ENCODE peak calls at places on chromosome 12, in five cellular contexts. Q, S, O, A and C are unnamed samples.

GRCh38 chr12:108508243-108508642 is 6.8 kb upstream of the FICD start:
- DNase-seq in S (no peak), O (no peak), Q (no peak), A (no peak), C (no peak)

GRCh38 chr12:126667340-126667739 is 1599.6 kb upstream of the TMEM132C start:
- DNase-seq in S (no peak), Q (no peak), O (no peak), A (no peak), C (no peak)

GRCh38 chr12:92702754-92703679 is at the start of gene PLEKHG7:
- DNase-seq in A (peak; percentile 75), O (peak; percentile 29), S (no peak), Q (no peak), C (no peak)

GRCh38 chr12:31887109-31887811 is 72.0 kb upstream of the RESF1 start:
- DNase-seq in Q (no peak), A (no peak), S (no peak), O (no peak), C (no peak)

GRCh38 chr12:42609605-42610004 is 20.1 kb upstream of the PRICKLE1 start:
- DNase-seq in Q (no peak), A (no peak), O (no peak), S (no peak), C (no peak)

GRCh38 chr12:67019070-67019469 is 250.1 kb upstream of the CAND1 start:
- DNase-seq in S (no peak), Q (no peak), O (no peak), A (no peak), C (no peak)

GRCh38 chr12:83198291-83198690 is 511.6 kb downstream of the TMTC2 start:
- DNase-seq in O (no peak), S (no peak), A (no peak), Q (no peak), C (no peak)

GRCh38 chr12:68775121-68775520 is 29.1 kb downstream of the SLC35E3 start:
- DNase-seq in S (no peak), O (no peak), A (no peak), Q (no peak), C (no peak)

GRCh38 chr12:2288001-2288400 is 235.2 kb downstream of the CACNA1C start:
- DNase-seq in A (no peak), S (peak; percentile 66), Q (no peak), O (no peak), C (no peak)

GRCh38 chr12:48334807-48335206 is 15.9 kb downstream of the ZNF641 start:
- DNase-seq in O (no peak), Q (no peak), A (no peak), S (no peak), C (no peak)

GRCh38 chr12:48340891-48341290 is 9.8 kb downstream of the ZNF641 start:
- DNase-seq in A (no peak), S (no peak), O (no peak), Q (no peak), C (no peak)

GRCh38 chr12:48331389-48331788 is 19.3 kb downstream of the ZNF641 start:
- DNase-seq in Q (no peak), A (no peak), O (no peak), S (no peak), C (no peak)

GRCh38 chr12:48336066-48336465 is 14.7 kb downstream of the ZNF641 start:
- DNase-seq in O (no peak), S (no peak), A (no peak), Q (no peak), C (no peak)

DNA sequence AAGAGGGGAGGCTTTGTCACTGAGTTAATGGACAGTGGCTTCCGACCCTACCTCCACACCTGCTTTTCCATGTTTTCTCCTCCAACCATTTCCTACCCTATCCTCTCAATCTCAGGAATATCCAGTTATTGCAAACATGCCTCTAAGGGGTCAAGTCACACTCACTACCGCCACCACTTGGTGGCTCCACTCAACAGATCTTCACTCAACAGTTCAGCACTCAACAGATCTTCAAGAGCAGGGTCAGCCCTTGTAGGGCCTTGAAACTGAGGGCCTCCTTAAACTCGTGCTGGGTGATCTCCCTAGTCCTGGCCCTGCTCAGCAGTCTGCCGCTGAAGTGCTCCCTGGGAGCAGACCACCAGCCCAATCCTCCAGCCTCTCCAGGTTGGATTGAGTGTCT is 14.2 kb downstream of the ZNF641 start:
- DNase-seq in A (no peak), Q (no peak), S (no peak), O (no peak), C (no peak)
- TF ChIP-seq CTCF in A (no peak), Q (no peak), S (no peak), O (no peak), C (no peak)

DNA sequence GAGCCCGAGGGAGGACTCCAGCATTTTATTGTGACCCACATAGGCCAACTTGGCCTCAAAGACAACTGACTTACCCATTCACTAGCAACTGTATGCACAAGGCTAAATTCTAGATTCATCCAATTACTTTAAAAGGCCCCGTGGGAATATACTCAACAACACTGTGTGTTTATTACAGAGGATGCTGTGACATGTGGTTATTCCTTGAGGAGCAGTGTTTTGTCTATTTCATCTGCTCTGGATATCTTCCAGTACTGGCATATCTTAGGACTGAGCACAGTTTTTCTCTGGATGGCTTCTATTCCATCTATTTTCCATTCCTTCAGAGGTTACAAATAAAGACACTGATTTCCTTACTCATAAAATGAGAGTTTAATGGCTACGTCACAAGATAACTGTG is 87.2 kb upstream of the KRAS start:
- DNase-seq in S (no peak), O (no peak), Q (no peak), A (no peak), C (no peak)
- TF ChIP-seq CTCF in S (no peak), O (no peak), Q (no peak), A (no peak), C (no peak)

GRCh38 chr12:62794218-62794583 is 140.7 kb downstream of the PPM1H start:
- DNase-seq in O (no peak), Q (no peak), S (no peak), A (no peak), C (no peak)
- TF ChIP-seq CTCF in O (no peak), Q (no peak), S (no peak), A (peak; percentile 58), C (peak; percentile 61)

DNA sequence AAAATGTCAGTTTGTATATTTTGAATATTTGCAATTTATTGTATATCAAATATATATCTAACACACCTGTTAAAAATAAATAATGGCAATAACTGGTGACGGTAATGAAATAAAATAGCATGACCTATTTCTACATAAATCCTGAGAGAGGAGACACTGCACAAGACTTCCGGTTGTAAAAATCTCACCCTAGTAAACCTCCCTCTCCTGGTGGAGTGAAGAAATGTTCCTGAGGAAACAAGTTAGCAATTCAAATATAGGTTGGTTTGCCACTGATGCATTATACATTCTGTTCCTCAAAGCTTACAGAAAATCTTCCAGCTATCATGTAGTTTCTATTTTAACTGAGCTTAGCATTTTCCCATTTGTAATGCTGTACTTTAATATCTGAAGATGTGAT is 166.2 kb upstream of the SYT10 start:
- DNase-seq in Q (no peak), O (peak; percentile 43), S (no peak), A (no peak), C (no peak)
- TF ChIP-seq CTCF in Q (no peak), O (peak; percentile 62), S (no peak), A (no peak), C (no peak)

DNA sequence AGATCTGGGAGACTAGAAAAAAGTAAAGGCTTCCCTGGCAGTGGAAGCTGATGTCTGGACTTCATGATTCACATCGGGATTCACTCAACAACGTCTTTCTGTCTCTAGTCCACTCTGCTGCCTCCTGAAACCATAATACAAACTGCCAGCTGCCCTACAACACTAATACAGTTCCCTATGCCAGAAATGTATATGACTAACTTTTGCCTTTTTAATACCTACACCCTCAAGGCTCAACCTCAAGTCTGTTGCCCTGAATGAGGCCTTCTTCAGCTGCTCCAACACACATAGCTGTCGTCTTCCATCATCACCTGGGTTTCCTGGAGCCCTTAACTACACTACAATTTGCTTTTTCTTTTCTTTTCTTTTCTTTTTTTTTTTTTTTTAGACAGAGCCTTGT is 182.7 kb upstream of the BCL2L14 start:
- DNase-seq in S (no peak), O (no peak), Q (no peak), A (no peak), C (no peak)
- TF ChIP-seq CTCF in S (no peak), O (no peak), Q (no peak), A (no peak), C (no peak)

GRCh38 chr12:124369901-124370378 is 75.0 kb downstream of the RFLNA start:
- DNase-seq in S (no peak), O (no peak), Q (no peak), A (no peak), C (no peak)

GRCh38 chr12:124368421-124369032 is 73.6 kb downstream of the RFLNA start:
- DNase-seq in O (no peak), A (no peak), Q (peak; percentile 63), S (no peak), C (no peak)

GRCh38 chr12:124370851-124371250 is 76.0 kb downstream of the RFLNA start:
- DNase-seq in O (no peak), Q (peak; percentile 43), A (no peak), S (no peak), C (no peak)

GRCh38 chr12:124370384-124370783 is 75.5 kb downstream of the RFLNA start:
- DNase-seq in Q (peak; percentile 52), O (no peak), S (no peak), A (no peak), C (no peak)

GRCh38 chr12:124369055-124369900 is 74.4 kb downstream of the RFLNA start:
- DNase-seq in Q (peak; percentile 98), O (no peak), A (peak; percentile 88), S (peak; percentile 99), C (no peak)
- TF ChIP-seq CTCF in Q (peak; percentile 87), O (no peak), A (peak; percentile 59), S (peak; percentile 71), C (no peak)